ENCODE peak calls at places on chromosomes 5 and 9, in ten cellular contexts. N, P, G, K, E, T, W, S, L and O are unnamed samples.

GRCh38 chr5:21792736-21793135 is 1060.4 kb downstream of the CDH12 start:
- DNase-seq in S (no peak), T (no peak), K (no peak), E (no peak), N (no peak), W (no peak), G (no peak), P (no peak), L (no peak), O (no peak)

GRCh38 chr9:127474592-127474991 is 23.3 kb downstream of the LRSAM1 start:
- DNase-seq in P (no peak), N (no peak), W (no peak), E (no peak), G (no peak), S (no peak), K (no peak), L (no peak), T (no peak), O (no peak)

GRCh38 chr5:137344723-137345322 is 154.3 kb downstream of the SPOCK1 start:
- DNase-seq in N (peak; percentile 21), K (no peak), W (no peak), L (peak; percentile 27), T (peak; percentile 81), S (peak; percentile 33), E (peak; percentile 24), P (no peak), G (peak; percentile 36), O (peak; percentile 31)

GRCh38 chr5:168736201-168736940 is 157.2 kb upstream of the PANK3 start:
- DNase-seq in P (no peak), W (no peak), L (no peak), T (no peak), K (no peak), G (no peak), N (no peak), S (no peak), E (no peak), O (no peak)

GRCh38 chr9:133935328-133936040 is 56.6 kb downstream of the VAV2 start:
- DNase-seq in T (peak; percentile 60), S (peak; percentile 50), K (no peak), W (no peak), N (peak; percentile 66), G (no peak), P (peak; percentile 76), L (no peak), E (peak; percentile 75), O (peak; percentile 67)

GRCh38 chr5:76601470-76601869 is 21.7 kb downstream of the F2RL2 start:
- DNase-seq in K (no peak), E (peak; percentile 87), L (peak; percentile 73), G (peak; percentile 48), P (no peak), N (no peak), T (peak; percentile 46), S (no peak), W (peak; percentile 19), O (peak; percentile 65)

GRCh38 chr5:139925163-139925562 is 117.9 kb downstream of the NRG2 start:
- DNase-seq in E (no peak), N (no peak), T (no peak), S (no peak), L (no peak), K (no peak), W (no peak), G (no peak), P (no peak), O (no peak)

GRCh38 chr5:151624486-151624885 is 33.4 kb upstream of the FAT2 start:
- DNase-seq in N (no peak), S (no peak), T (no peak), P (no peak), L (no peak), G (no peak), E (no peak), W (no peak), K (no peak), O (no peak)

GRCh38 chr5:93433422-93433821 is 147.6 kb downstream of the NR2F1-AS1 start:
- DNase-seq in E (peak; percentile 90), W (no peak), G (no peak), T (no peak), L (no peak), N (no peak), K (no peak), S (no peak), P (no peak), O (no peak)

GRCh38 chr5:149439899-149440655 is 61.0 kb upstream of the IL17B start:
- DNase-seq in K (no peak), E (peak; percentile 63), N (no peak), L (no peak), P (no peak), S (peak; percentile 85), G (peak; percentile 95), T (no peak), W (no peak), O (peak; percentile 94)

GRCh38 chr5:13643196-13643595 is 301.3 kb downstream of the DNAH5 start:
- DNase-seq in S (no peak), N (no peak), L (no peak), K (no peak), W (no peak), E (no peak), T (no peak), P (no peak), G (no peak), O (no peak)
- H3K27ac ChIP-seq in S (no peak overlapping the region), N (no peak overlapping the region), L (no peak overlapping the region), K (no peak overlapping the region), W (no peak overlapping the region), E (no peak overlapping the region), T (no peak overlapping the region), P (no peak overlapping the region), G (no peak overlapping the region), O (no peak overlapping the region)

DNA sequence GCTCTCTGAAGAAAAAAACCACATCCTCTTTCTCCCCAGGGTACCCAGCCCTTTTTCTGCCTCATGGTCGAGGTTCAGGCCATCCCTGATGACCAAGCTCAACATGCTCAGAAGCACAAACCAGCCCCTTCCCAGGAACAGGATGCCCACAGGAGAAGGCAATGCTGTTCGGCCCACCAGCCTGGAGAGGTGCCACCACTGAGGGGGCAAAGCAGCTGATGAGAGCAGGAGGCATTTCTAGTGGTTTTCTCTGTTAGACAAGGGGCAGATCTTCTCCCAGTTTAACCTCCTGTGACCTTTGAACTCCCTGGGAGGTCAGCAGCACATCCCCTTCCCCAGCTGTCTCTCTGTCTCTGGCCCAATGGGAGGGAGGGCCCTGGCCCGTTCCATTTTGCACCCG is 73.0 kb downstream of the PAX5 start:
- DNase-seq in G (no peak), K (no peak), S (no peak), N (no peak), W (no peak), P (no peak), E (no peak), T (no peak), L (no peak), O (no peak)
- H3K36me3 ChIP-seq in G (no peaks in the 10 kb centered on the region), K (no peaks in the 10 kb centered on the region), S (no peaks in the 10 kb centered on the region), N (no peaks in the 10 kb centered on the region), W (no peaks in the 10 kb centered on the region), P (no peaks in the 10 kb centered on the region), E (no peaks in the 10 kb centered on the region), T (no peaks in the 10 kb centered on the region), L (peaks cover 96% of the 10 kb centered on the region), O (no peaks in the 10 kb centered on the region)

GRCh38 chr5:141389153-141390042 is 1.9 kb downstream of the PCDHGB4 start:
- DNase-seq in K (no peak), E (no peak), L (no peak), G (no peak), S (no peak), T (no peak), P (no peak), N (no peak), W (no peak), O (no peak)

GRCh38 chr5:141383345-141383744 is 803 bp downstream of the PCDHGA7 start:
- DNase-seq in L (no peak), T (no peak), E (no peak), K (no peak), G (no peak), W (no peak), N (no peak), P (no peak), S (no peak), O (no peak)

GRCh38 chr5:141388661-141389060 is 1.2 kb downstream of the PCDHGB4 start:
- DNase-seq in P (no peak), T (no peak), G (no peak), L (no peak), E (no peak), W (no peak), K (no peak), N (no peak), S (no peak), O (no peak)

GRCh38 chr5:141382469-141383294 is at the start of gene PCDHGA7:
- DNase-seq in S (no peak), K (no peak), P (no peak), E (peak; percentile 54), G (no peak), W (no peak), N (no peak), T (no peak), L (peak; percentile 59), O (no peak)

DNA sequence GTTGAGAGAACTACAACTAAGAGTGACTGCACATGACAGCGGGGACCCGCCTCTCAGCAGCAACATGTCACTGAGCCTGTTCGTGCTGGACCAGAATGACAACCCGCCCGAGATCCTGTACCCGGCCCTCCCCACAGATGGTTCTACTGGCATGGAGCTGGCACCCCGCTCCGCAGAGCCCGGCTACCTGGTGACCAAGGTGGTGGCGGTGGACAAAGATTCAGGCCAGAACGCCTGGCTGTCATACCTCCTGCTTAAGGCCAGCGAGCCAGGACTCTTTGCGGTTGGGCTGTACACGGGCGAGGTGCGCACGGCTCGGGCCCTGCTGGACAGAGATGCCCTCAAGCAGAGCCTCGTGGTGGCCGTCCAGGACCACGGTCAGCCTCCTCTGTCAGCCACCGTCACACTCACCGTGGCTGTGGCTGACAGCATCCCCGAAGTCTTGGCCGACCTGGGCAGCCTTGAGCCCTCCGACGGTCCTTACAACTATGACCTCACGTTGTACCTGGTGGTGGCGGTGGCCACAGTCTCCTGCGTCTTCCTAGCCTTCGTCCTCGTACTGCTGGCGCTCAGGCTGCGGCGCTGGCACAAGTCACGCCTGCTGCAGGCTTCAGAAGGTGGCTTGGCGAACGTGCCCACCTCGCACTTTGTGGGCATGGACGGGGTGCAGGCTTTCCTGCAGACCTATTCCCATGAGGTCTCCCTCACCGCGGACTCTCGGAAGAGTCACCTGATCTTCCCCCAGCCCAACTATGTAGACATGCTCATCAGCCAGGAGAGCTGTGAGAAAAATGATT is 2.1 kb downstream of the PCDHGA7 start:
- DNase-seq in W (no peak), S (no peak), T (no peak), E (no peak), P (no peak), K (no peak), G (no peak), L (no peak), N (no peak), O (no peak)
- H3K9me3 ChIP-seq in W (peaks cover 4% of the 10 kb centered on the region), S (peaks cover 64% of the 10 kb centered on the region), T (no peaks in the 10 kb centered on the region), E (peaks cover 2% of the 10 kb centered on the region), P (peaks cover 3% of the 10 kb centered on the region), K (no peaks in the 10 kb centered on the region), G (no peaks in the 10 kb centered on the region), L (no peaks in the 10 kb centered on the region), N (no peaks in the 10 kb centered on the region), O (peaks cover 3% of the 10 kb centered on the region)

GRCh38 chr9:121849554-121849953 is 198.1 kb downstream of the DAB2IP start:
- DNase-seq in S (no peak), T (no peak), W (no peak), K (no peak), G (no peak), N (no peak), P (no peak), L (no peak), E (no peak), O (no peak)
- H3K27ac ChIP-seq in S (no peak overlapping the region), T (no peak overlapping the region), W (no peak overlapping the region), K (no peak overlapping the region), G (no peak overlapping the region), N (no peak overlapping the region), P (no peak overlapping the region), L (no peak overlapping the region), E (no peak overlapping the region), O (no peak overlapping the region)

GRCh38 chr5:55418994-55419991 is 111.5 kb downstream of the MTREX start:
- DNase-seq in W (no peak), S (no peak), K (no peak), N (no peak), G (no peak), L (no peak), P (no peak), E (peak; percentile 44), T (no peak), O (no peak)
- H3K36me3 ChIP-seq in W (peaks cover 26% of the 10 kb centered on the region), S (no peaks in the 10 kb centered on the region), K (peaks cover 50% of the 10 kb centered on the region), N (peaks cover 31% of the 10 kb centered on the region), G (peaks cover 46% of the 10 kb centered on the region), L (peaks cover 90% of the 10 kb centered on the region), P (peaks cover 16% of the 10 kb centered on the region), E (peaks cover 6% of the 10 kb centered on the region), T (peaks cover 23% of the 10 kb centered on the region), O (peaks cover 8% of the 10 kb centered on the region)